ENCODE peak calls at places on chromosomes 1 and 21, in six cellular contexts. T is A549, I is K562, Q is GM12878, N is SK-N-SH, B is HepG2. M is an unnamed sample.

GRCh38 chr1:59079434-59080135 is 217.3 kb upstream of the FGGY start:
- DNase-seq in Q (no peak), N (no peak), B (no peak), T (no peak), I (no peak), M (no peak)

GRCh38 chr21:45494135-45494850 is 47.9 kb downstream of the SLC19A1 start:
- DNase-seq in Q (no peak), T (no peak), B (no peak), N (no peak), I (no peak), M (no peak)

GRCh38 chr1:46580140-46580903 is 23.7 kb downstream of the MKNK1 start:
- DNase-seq in N (no peak), T (no peak), Q (no peak), B (peak; percentile 5), I (no peak), M (no peak)

GRCh38 chr1:202810193-202810614 is 550 bp upstream of the PCAT6 start:
- DNase-seq in B (no peak), Q (no peak), I (no peak), N (no peak), T (no peak), M (no peak)

GRCh38 chr1:235253219-235253640 is 74.7 kb downstream of the ARID4B start:
- DNase-seq in I (peak; percentile 23), Q (no peak), N (peak; percentile 50), B (peak; percentile 66), T (peak; percentile 40), M (no peak)

GRCh38 chr1:35222322-35223108 is 29.6 kb upstream of the SFPQ start:
- DNase-seq in I (no peak), Q (no peak), B (no peak), T (no peak), N (peak; percentile 25), M (no peak)

GRCh38 chr1:44531785-44532566 is 126.9 kb downstream of the RNF220 start:
- DNase-seq in I (peak; percentile 84), N (no peak), T (peak; percentile 52), B (peak; percentile 74), Q (peak; percentile 16), M (no peak)

GRCh38 chr1:214970016-214970415 is 112.5 kb upstream of the KCNK2 start:
- DNase-seq in T (no peak), Q (no peak), B (no peak), N (no peak), I (no peak), M (no peak)

GRCh38 chr1:205774277-205775014 is 836 bp downstream of the RAB29 start:
- DNase-seq in I (peak; percentile 59), Q (peak; percentile 58), T (no peak), N (peak; percentile 45), B (peak; percentile 35), M (peak; percentile 59)

GRCh38 chr1:221689138-221689537 is 52.8 kb downstream of the DUSP10 start:
- DNase-seq in I (no peak), N (no peak), Q (no peak), T (no peak), B (no peak), M (no peak)

GRCh38 chr1:64396817-64397216 is 73.1 kb upstream of the CACHD1 start:
- DNase-seq in Q (no peak), I (no peak), T (no peak), B (no peak), N (no peak), M (peak; percentile 34)

GRCh38 chr21:17463441-17463840 is 49.4 kb upstream of the CXADR start:
- DNase-seq in I (no peak), N (no peak), Q (no peak), B (peak; percentile 40), T (peak; percentile 15), M (no peak)

GRCh38 chr21:17467829-17468228 is 45.0 kb upstream of the CXADR start:
- DNase-seq in I (no peak), T (no peak), B (peak; percentile 66), Q (no peak), N (no peak), M (no peak)

GRCh38 chr21:17468698-17469097 is 44.1 kb upstream of the CXADR start:
- DNase-seq in Q (no peak), B (no peak), I (no peak), N (no peak), T (no peak), M (peak; percentile 13)

GRCh38 chr21:17467392-17467791 is 45.5 kb upstream of the CXADR start:
- DNase-seq in I (no peak), B (peak; percentile 27), Q (no peak), T (no peak), N (no peak), M (no peak)

DNA sequence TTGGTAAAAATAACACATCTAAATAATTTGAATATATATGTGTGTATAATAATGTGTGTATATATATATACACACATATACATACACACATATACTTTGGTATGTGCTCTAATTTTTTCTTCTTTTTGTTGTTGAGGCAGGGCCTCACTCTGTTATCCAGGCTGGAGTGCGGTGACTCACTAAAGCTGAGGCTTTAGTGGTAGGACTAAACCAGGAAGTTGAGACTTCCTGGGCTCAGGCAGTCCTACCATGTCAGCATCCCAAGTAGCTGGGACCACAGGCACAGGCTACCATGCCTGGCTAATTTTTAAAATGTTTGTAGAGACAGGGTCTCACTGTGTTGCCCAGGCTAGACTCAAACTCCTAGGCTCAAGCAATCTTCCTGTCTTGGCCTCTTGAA is 46.7 kb upstream of the CXADR start:
- DNase-seq in I (no peak), T (no peak), N (no peak), Q (no peak), B (peak; percentile 51), M (no peak)
- TF ChIP-seq CHD2 in I (no peak), T (no peak), N (no peak), Q (no peak), B (no peak), M (no peak)

DNA sequence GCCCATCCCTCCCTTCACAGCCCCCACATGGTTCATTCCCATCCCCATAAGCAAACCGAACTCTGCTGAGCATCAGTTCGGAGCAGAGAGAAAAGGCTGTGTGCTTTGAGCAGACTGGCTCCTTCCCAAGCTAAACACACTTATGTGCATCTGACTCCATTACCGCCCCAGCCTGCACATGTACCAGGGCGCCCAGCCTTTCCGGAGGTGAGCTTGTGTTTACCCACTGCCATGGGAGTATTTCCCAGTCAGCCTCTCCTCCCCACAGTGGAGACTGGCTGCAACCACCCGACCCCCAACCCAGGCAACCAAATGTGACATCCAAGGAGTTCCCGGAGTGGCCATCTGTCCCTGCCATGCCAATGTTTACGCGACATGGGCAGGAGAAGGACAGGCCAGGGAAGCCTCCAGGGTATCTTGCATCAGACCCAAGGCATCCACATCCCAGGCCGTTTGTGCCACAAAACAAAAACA is 9.4 kb downstream of the TIAM1 start:
- DNase-seq in T (no peak), I (no peak), Q (no peak), N (peak; percentile 46), B (no peak), M (no peak)
- TF ChIP-seq CHD2 in T (no peak), I (no peak), Q (no peak), N (no peak), B (no peak), M (no peak)

GRCh38 chr21:37742532-37742931 is 173.7 kb downstream of the KCNJ6 start:
- DNase-seq in T (no peak), I (no peak), N (no peak), B (no peak), Q (no peak), M (no peak)
- TF ChIP-seq CHD2 in T (no peak), I (no peak), N (no peak), B (no peak), Q (no peak), M (no peak)

DNA sequence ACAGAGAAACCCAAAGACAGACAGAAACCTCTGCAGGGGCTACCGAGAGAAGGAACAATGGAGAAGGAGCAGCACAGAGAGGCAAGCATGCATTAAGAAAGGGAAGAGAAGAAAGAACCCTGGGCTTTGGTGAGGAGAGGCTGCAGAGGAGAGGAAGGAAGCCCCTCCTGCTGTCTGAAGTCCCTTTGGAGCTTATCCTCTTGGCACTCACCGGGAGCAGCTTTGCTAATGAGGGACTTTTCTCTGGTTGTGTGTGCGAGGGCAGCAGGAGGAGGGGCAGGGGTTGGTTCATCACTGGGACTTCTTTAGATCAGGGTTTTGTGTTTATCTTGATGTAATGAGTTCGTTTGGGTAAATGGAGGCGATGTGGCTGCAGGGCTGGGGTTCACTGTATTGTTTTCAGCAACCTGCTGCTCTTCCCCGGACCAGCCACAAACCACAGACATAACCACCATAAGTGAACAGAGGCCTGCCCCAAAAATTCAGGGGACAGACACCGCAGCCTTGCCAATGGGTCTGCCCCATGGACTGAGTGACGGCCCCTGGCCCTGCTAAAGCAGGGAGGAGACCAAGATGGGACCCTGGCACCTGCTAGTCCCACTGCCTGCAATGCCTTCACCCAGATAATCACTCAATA is 100.6 kb downstream of the KCND3 start:
- DNase-seq in T (no peak), Q (no peak), B (no peak), N (no peak), I (no peak), M (no peak)
- TF ChIP-seq CHD2 in T (no peak), Q (no peak), B (no peak), N (no peak), I (no peak), M (no peak)

M was measured in H1.